ENCODE peak calls at places on chromosomes 4 and X, in seven cellular contexts. B is neural crest cell; M is tibial nerve; K is COLO829; E is activated CD4-positive, alpha-beta memory T cell treated with anti-CD3 and anti-CD28 coated beads, Interleukin-2, amount 10 ng/mL, durations not matched to agents 7 days and 5 days; W is NCI-H69; U is KBM-7. A is an unnamed sample.

GRCh38 chr4:173167793-173168395 is 717 bp upstream of the GALNT7 start:
- DNase-seq in E (peak; percentile 25), W (peak; percentile 85), B (no peak), U (no peak), K (no peak), M (no peak), A (no peak)

GRCh38 chr4:2049381-2049780 is 9.7 kb upstream of the NAT8L start:
- DNase-seq in K (no peak), W (no peak), U (no peak), M (no peak), E (no peak), B (no peak), A (no peak)

GRCh38 chr4:52943644-52944043 is 81.5 kb downstream of the RASL11B start:
- DNase-seq in K (no peak), B (no peak), M (no peak), U (no peak), E (no peak), W (no peak), A (no peak)

GRCh38 chr4:41360214-41360910 is 103.6 kb downstream of the UCHL1 start:
- DNase-seq in M (peak; percentile 29), U (peak; percentile 27), W (peak; percentile 78), E (no peak), B (peak; percentile 45), K (peak; percentile 18), A (peak; percentile 40)

GRCh38 chrX:153641575-153642312 is 5.3 kb upstream of the DUSP9 start:
- DNase-seq in B (no peak), U (peak; percentile 7), W (no peak), M (no peak), E (no peak), K (no peak), A (no peak)

GRCh38 chr4:121950680-121951569 is 935 bp downstream of the TRPC3 start:
- DNase-seq in W (peak; percentile 40), U (peak; percentile 23), M (no peak), B (peak; percentile 5), E (peak; percentile 30), K (no peak), A (no peak)

GRCh38 chr4:17082186-17082585 is 183.7 kb upstream of the LDB2 start:
- DNase-seq in M (no peak), U (no peak), K (no peak), B (no peak), W (no peak), E (no peak), A (no peak)

GRCh38 chr4:141814499-141814898 is 178.1 kb downstream of the IL15 start:
- DNase-seq in U (no peak), E (no peak), K (no peak), W (no peak), M (no peak), B (no peak), A (no peak)

GRCh38 chr4:6245246-6246169 is 24.1 kb upstream of the WFS1 start:
- DNase-seq in B (no peak), E (no peak), K (no peak), M (no peak), U (no peak), W (no peak), A (no peak)

GRCh38 chrX:13077168-13077567 is 32.7 kb upstream of the FAM9C start:
- DNase-seq in E (peak; percentile 49), U (no peak), B (no peak), W (no peak), K (no peak), M (no peak), A (no peak)

GRCh38 chr4:95190751-95191436 is 357.9 kb downstream of the UNC5C start:
- DNase-seq in K (no peak), U (no peak), E (no peak), W (peak; percentile 94), M (no peak), B (peak; percentile 18), A (no peak)

GRCh38 chr4:101774807-101775206 is 15.7 kb upstream of the BANK1 start:
- DNase-seq in E (no peak), U (no peak), B (no peak), W (no peak), M (no peak), K (no peak), A (no peak)

GRCh38 chr4:174580597-174580996 is 58.3 kb upstream of the HPGD start:
- DNase-seq in E (no peak), U (no peak), B (no peak), W (no peak), K (no peak), M (no peak), A (no peak)

GRCh38 chr4:121096629-121097028 is 24.3 kb upstream of the NDNF start:
- DNase-seq in W (peak; percentile 29), M (no peak), B (no peak), K (peak; percentile 72), U (peak; percentile 30), E (no peak), A (no peak)

GRCh38 chrX:1242901-1243402 is 25.7 kb upstream of the CSF2RA start:
- DNase-seq in U (no peak), E (peak; percentile 57), W (no peak), K (no peak), M (no peak), B (no peak), A (no peak)

GRCh38 chrX:52574416-52575275 is 57.8 kb upstream of the XAGE1B start:
- DNase-seq in B (peak; percentile 44), W (peak; percentile 68), K (peak; percentile 33), M (no peak), U (peak; percentile 62), E (peak; percentile 20), A (no peak)

A was measured in H54.